ENCODE peak calls at places on chromosomes 16 and 17, in ten cellular contexts. J is PC-9; W is CD8-positive, alpha-beta T cell; K is tibial nerve; E is stomach; B is GM23248; R is sigmoid colon; X is uterus; T is adrenal gland; O is pancreas. L is an unnamed sample.

GRCh38 chr17:82296511-82297279 is 20.7 kb downstream of the CD7 start:
- DNase-seq in E (no peak), T (no peak), X (peak; percentile 55), W (no peak), R (no peak), K (no peak), J (no peak), O (no peak), B (no peak), L (no peak)

GRCh38 chr17:1083451-1084187 is 86.7 kb downstream of the TIMM22 start:
- DNase-seq in B (peak; percentile 51), K (no peak), O (no peak), T (peak; percentile 20), E (peak; percentile 59), X (no peak), R (no peak), J (no peak), W (no peak), L (no peak)

GRCh38 chr16:73145166-73145565 is 97.2 kb upstream of the ZFHX3 start:
- DNase-seq in T (no peak), K (no peak), W (no peak), R (no peak), X (no peak), J (no peak), E (no peak), O (no peak), B (no peak), L (no peak)

GRCh38 chr17:65017375-65017774 is 39.2 kb downstream of the GNA13 start:
- DNase-seq in K (no peak), B (peak; percentile 25), J (no peak), X (no peak), T (no peak), R (no peak), W (no peak), E (no peak), O (no peak), L (no peak)

GRCh38 chr17:4771519-4772234 is at the start of gene TM4SF5:
- DNase-seq in R (no peak), W (no peak), J (peak; percentile 23), B (no peak), K (no peak), E (peak; percentile 76), X (no peak), O (peak; percentile 43), T (no peak), L (no peak)

GRCh38 chr17:45092932-45093430 is 31.9 kb downstream of the NMT1 start:
- DNase-seq in J (peak; percentile 86), T (peak; percentile 81), O (peak; percentile 54), W (no peak), X (peak; percentile 90), K (peak; percentile 78), R (peak; percentile 97), B (peak; percentile 100), E (peak; percentile 57), L (peak; percentile 84)

GRCh38 chr17:56912105-56912999 is 1.5 kb downstream of the TRIM25 start:
- DNase-seq in R (peak; percentile 88), E (peak; percentile 32), O (no peak), B (peak; percentile 66), W (no peak), K (peak; percentile 31), T (peak; percentile 35), X (peak; percentile 51), J (no peak), L (no peak)

GRCh38 chr16:19008770-19009169 is 25.0 kb downstream of the TMC7 start:
- DNase-seq in J (no peak), T (no peak), B (peak; percentile 75), E (no peak), R (no peak), K (no peak), W (no peak), O (no peak), X (no peak), L (no peak)

GRCh38 chr16:72922714-72923113 is 125.2 kb downstream of the ZFHX3 start:
- DNase-seq in K (no peak), T (no peak), J (no peak), B (no peak), E (no peak), R (peak; percentile 7), O (no peak), X (no peak), W (no peak), L (no peak)

GRCh38 chr16:87806246-87806607 is 40.4 kb upstream of the KLHDC4 start:
- DNase-seq in K (no peak), X (no peak), B (peak; percentile 54), O (no peak), W (no peak), E (peak; percentile 28), J (peak; percentile 37), T (no peak), R (no peak), L (no peak)

GRCh38 chr16:75580-76501 is 2.2 kb upstream of the MPG start:
- DNase-seq in O (peak; percentile 61), K (peak; percentile 82), E (peak; percentile 60), X (peak; percentile 91), T (no peak), W (no peak), J (peak; percentile 47), R (peak; percentile 95), B (peak; percentile 88), L (peak; percentile 73)

GRCh38 chr17:63222655-63223054 is 223.5 kb downstream of the CYB561 start:
- DNase-seq in O (no peak), E (no peak), T (no peak), X (no peak), B (peak; percentile 8), W (no peak), R (no peak), K (no peak), J (no peak), L (no peak)

GRCh38 chr16:28623172-28623711 is 13.4 kb upstream of the SULT1A1 start:
- DNase-seq in B (peak; percentile 53), O (peak; percentile 69), J (peak; percentile 89), T (no peak), X (no peak), R (no peak), K (no peak), W (peak; percentile 48), E (peak; percentile 77), L (peak; percentile 57)

GRCh38 chr17:6713130-6713917 is at the start of gene SLC13A5:
- DNase-seq in B (peak; percentile 59), J (peak; percentile 43), X (no peak), E (no peak), T (no peak), K (no peak), O (no peak), W (no peak), R (no peak), L (no peak)

GRCh38 chr17:76265624-76266243 is 586 bp downstream of the UBALD2 start:
- DNase-seq in R (peak; percentile 86), E (peak; percentile 76), X (no peak), B (peak; percentile 81), T (peak; percentile 53), W (peak; percentile 49), K (peak; percentile 40), O (peak; percentile 72), J (no peak), L (peak; percentile 67)

GRCh38 chr17:10032142-10032541 is 127.1 kb upstream of the RCVRN start:
- DNase-seq in O (no peak), X (no peak), W (no peak), B (peak; percentile 60), T (no peak), J (no peak), E (no peak), R (no peak), K (no peak), L (no peak)
- H3K36me3 ChIP-seq in O (no peaks in the 10 kb centered on the region), X (no peaks in the 10 kb centered on the region), W (no peaks in the 10 kb centered on the region), B (no peaks in the 10 kb centered on the region), T (no peaks in the 10 kb centered on the region), J (no peaks in the 10 kb centered on the region), E (no peaks in the 10 kb centered on the region), R (no peaks in the 10 kb centered on the region), K (no peaks in the 10 kb centered on the region), L (no peaks in the 10 kb centered on the region)

GRCh38 chr16:80387308-80387921 is 153.4 kb upstream of the DYNLRB2 start:
- DNase-seq in W (no peak), R (no peak), K (no peak), X (no peak), E (no peak), T (no peak), B (no peak), O (no peak), J (no peak), L (no peak)

DNA sequence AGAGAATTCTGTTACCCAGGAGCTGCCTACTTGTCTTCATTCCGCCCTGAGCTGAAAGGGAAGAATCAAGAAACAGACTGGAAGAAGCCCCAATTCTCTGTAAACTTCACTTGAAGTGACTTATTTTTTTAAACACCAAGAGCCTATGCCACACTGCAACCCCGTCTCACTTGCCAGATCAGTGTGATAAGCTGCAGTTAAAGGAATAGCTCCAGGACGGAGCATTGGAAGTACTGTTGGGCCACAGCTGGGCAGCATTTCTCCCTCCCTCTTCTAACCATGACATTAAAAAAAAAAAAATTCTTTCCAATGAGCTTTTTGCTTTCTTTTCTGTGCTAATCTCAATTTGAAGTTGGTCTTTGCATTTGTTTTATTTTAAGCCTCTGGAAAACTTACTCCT is 149.7 kb upstream of the DYNLRB2 start:
- DNase-seq in X (no peak), E (no peak), W (no peak), R (no peak), J (no peak), K (no peak), T (no peak), B (no peak), O (no peak), L (no peak)
- H3K27me3 ChIP-seq in X (no peaks in the 10 kb centered on the region), E (no peaks in the 10 kb centered on the region), W (no peaks in the 10 kb centered on the region), R (no peaks in the 10 kb centered on the region), J (peaks cover 15% of the 10 kb centered on the region), K (no peaks in the 10 kb centered on the region), T (no peaks in the 10 kb centered on the region), B (no peaks in the 10 kb centered on the region), O (no peaks in the 10 kb centered on the region), L (no peaks in the 10 kb centered on the region)

DNA sequence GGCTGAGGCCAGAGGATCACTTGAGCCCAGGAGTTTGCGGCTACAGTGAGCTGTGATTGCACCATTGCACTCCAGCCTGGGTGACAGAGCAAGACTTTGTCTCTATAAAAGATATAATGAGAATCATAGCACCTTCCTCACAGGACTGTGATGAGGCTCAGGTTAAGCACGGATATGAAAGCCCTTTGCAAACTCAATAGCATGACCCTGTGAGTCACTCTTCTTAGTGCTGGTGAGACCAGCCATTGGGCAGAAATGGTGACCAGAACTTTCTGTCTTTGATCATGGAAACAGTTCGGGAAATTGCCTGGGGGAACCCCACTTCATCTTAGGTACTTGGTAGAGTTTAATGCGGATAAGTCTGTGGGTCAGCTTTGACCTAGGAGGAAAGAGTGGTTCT is 144.2 kb downstream of the PRKCB start:
- DNase-seq in R (no peak), K (no peak), B (no peak), O (no peak), E (no peak), J (no peak), T (no peak), W (no peak), X (no peak), L (no peak)
- H3K36me3 ChIP-seq in R (no peaks in the 10 kb centered on the region), K (no peaks in the 10 kb centered on the region), B (no peaks in the 10 kb centered on the region), O (no peaks in the 10 kb centered on the region), E (no peaks in the 10 kb centered on the region), J (no peaks in the 10 kb centered on the region), T (no peaks in the 10 kb centered on the region), W (no peaks in the 10 kb centered on the region), X (no peaks in the 10 kb centered on the region), L (no peaks in the 10 kb centered on the region)

DNA sequence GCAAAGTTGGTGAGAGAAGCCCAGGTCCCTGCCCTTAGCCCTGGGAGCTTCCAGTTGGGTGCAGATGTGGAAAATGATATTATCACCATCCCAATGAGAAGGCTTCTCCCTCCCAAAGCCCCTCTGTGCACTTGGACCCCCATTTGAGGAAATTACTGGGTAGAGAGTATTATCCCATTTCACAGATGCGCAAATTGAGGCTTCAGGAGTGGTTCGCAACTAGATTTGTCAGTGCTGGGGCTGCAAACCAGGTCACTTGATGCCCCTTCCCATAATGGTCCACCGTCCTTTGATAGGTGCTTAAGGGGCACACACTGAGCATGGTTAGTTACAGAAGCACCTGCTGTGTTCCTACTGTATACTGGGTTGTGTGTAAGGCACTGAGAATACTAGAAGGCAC is 14.3 kb upstream of the FOXN1 start:
- DNase-seq in X (no peak), E (no peak), J (no peak), O (no peak), K (no peak), B (no peak), W (no peak), R (no peak), T (no peak), L (no peak)
- H3K27me3 ChIP-seq in X (no peaks in the 10 kb centered on the region), E (peaks cover 26% of the 10 kb centered on the region), J (peaks cover 40% of the 10 kb centered on the region), O (no peaks in the 10 kb centered on the region), K (peaks cover 7% of the 10 kb centered on the region), B (peaks cover 9% of the 10 kb centered on the region), W (no peaks in the 10 kb centered on the region), R (peaks cover 8% of the 10 kb centered on the region), T (peaks cover 7% of the 10 kb centered on the region), L (no peaks in the 10 kb centered on the region)